ENCODE peak calls at places on chromosomes 4 and X, in four cellular contexts. Z, Q, I and Y are unnamed samples.

GRCh38 chr4:133152330-133152791 is 3.3 kb downstream of the PCDH10 start:
- DNase-seq in Z (no peak), Q (no peak), I (no peak), Y (no peak)

GRCh38 chr4:1369484-1370079 is 22.6 kb downstream of the UVSSA start:
- DNase-seq in Z (no peak), Q (no peak), I (no peak), Y (no peak)

GRCh38 chr4:67106846-67107467 is 438.3 kb downstream of the CENPC start:
- DNase-seq in Z (no peak), Q (no peak), I (no peak), Y (no peak)

GRCh38 chrX:113075521-113075920 is 234.9 kb upstream of the AMOT start:
- DNase-seq in Z (no peak), Q (no peak), I (no peak), Y (no peak)

GRCh38 chr4:87823741-87824140 is 9.0 kb upstream of the MEPE start:
- DNase-seq in Z (no peak), Q (no peak), I (no peak), Y (no peak)

GRCh38 chr4:107951551-107951950 is 20.2 kb downstream of the CYP2U1 start:
- DNase-seq in Z (no peak), Q (no peak), I (no peak), Y (no peak)

GRCh38 chr4:26344901-26345300 is 24.1 kb downstream of the RBPJ start:
- DNase-seq in Z (no peak), Q (no peak), I (no peak), Y (no peak)

GRCh38 chr4:158775091-158775651 is 6.3 kb downstream of the FNIP2 start:
- DNase-seq in Z (no peak), Q (no peak), I (no peak), Y (no peak)

GRCh38 chr4:7137346-7138200 is 54.8 kb upstream of the SORCS2 start:
- DNase-seq in Z (no peak), Q (no peak), I (no peak), Y (no peak)

GRCh38 chr4:167379433-167379832 is 145.1 kb upstream of the SPOCK3 start:
- DNase-seq in Z (no peak), Q (no peak), I (no peak), Y (no peak)

GRCh38 chr4:177902386-177902785 is 460.1 kb upstream of the AGA start:
- DNase-seq in Z (no peak), Q (no peak), I (no peak), Y (no peak)

GRCh38 chr4:155207534-155208257 is 740 bp upstream of the NPY2R start:
- DNase-seq in Z (no peak), Q (no peak), I (no peak), Y (no peak)

GRCh38 chr4:141957416-141957815 is 321.0 kb downstream of the IL15 start:
- DNase-seq in Z (no peak), Q (no peak), I (no peak), Y (no peak)

GRCh38 chrX:30589146-30589888 is 11.8 kb upstream of the TASL start:
- DNase-seq in Z (no peak), Q (no peak), I (no peak), Y (no peak)

GRCh38 chr4:128191115-128191897 is 96.3 kb downstream of the PGRMC2 start:
- DNase-seq in Z (peak), Q (peak), I (peak), Y (no peak)

GRCh38 chr4:89998350-89999098 is 103.9 kb downstream of the MMRN1 start:
- DNase-seq in Z (no peak), Q (no peak), I (no peak), Y (no peak)

GRCh38 chr4:142567199-142567598 is 278.9 kb downstream of the INPP4B start:
- DNase-seq in Z (no peak), Q (no peak), I (no peak), Y (no peak)

GRCh38 chrX:16267431-16267830 is 100.2 kb downstream of the MAGEB17 start:
- DNase-seq in Z (no peak), Q (no peak), I (no peak), Y (no peak)

GRCh38 chrX:9416562-9417319 is 48.1 kb upstream of the TBL1X start:
- DNase-seq in Z (no peak), Q (no peak), I (no peak), Y (no peak)

GRCh38 chrX:48966796-48967579 is 4.7 kb downstream of the KCND1 start:
- DNase-seq in Z (no peak), Q (no peak), I (no peak), Y (no peak)

GRCh38 chr4:140764785-140765392 is 8.7 kb upstream of the TBC1D9 start:
- DNase-seq in Z (no peak), Q (no peak), I (no peak), Y (no peak)

GRCh38 chr4:73575667-73576066 is 44.6 kb downstream of the RASSF6 start:
- DNase-seq in Z (no peak), Q (no peak), I (no peak), Y (no peak)

GRCh38 chrX:118228041-118228440 is 111.4 kb upstream of the KLHL13 start:
- DNase-seq in Z (no peak), Q (no peak), I (no peak), Y (no peak)

GRCh38 chr4:184097240-184097619 is 120.4 kb downstream of the ENPP6 start:
- DNase-seq in Z (no peak), Q (peak), I (peak), Y (no peak)

GRCh38 chr4:184097815-184098214 is 119.9 kb downstream of the ENPP6 start:
- DNase-seq in Z (no peak), Q (no peak), I (no peak), Y (no peak)

GRCh38 chr4:184100297-184100885 is 117.3 kb downstream of the ENPP6 start:
- DNase-seq in Z (no peak), Q (no peak), I (peak), Y (no peak)

GRCh38 chr4:184099541-184099966 is 118.1 kb downstream of the ENPP6 start:
- DNase-seq in Z (no peak), Q (no peak), I (no peak), Y (no peak)

GRCh38 chr4:184099033-184099432 is 118.6 kb downstream of the ENPP6 start:
- DNase-seq in Z (no peak), Q (no peak), I (no peak), Y (no peak)
- TF ChIP-seq CTCF in Z (no peak), Q (no peak), I (no peak), Y (no peak)

DNA sequence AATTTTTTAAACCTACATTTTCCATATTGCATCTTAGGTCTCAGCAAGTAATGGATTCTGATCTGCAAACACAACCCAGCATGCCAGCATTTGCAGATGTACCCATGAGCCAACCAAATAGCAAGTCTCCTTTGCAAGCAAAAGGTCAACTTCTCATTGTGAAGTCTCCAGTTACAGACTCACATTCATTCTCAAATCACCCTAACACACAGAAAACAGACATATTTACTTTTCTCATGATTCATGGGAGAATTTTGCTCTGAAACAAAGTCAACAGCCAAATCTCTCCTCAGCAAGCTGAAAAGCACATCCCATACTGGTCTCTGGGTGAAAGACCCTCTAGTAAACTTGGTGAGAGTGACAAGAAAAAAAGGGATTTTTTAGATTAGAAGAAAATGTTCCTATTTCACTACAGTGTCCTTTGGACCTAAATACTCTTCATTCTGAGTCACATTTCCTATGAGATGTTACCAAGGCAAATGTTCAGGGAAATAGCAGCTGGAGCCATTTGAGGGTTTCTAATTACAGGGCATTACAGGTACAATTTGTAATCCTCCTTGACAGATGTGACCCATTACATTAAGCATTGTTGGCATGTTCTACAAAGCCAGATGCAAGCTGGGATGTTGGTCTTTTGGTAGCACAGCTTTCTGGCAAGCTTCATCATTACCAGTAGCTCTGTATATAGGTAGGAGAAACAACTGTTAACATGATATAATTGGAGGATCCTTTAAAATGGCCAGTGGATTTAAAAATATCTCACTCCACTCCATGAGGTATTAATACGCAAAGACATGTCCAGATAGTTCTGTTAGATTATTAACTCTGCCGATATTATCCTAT is 383.2 kb downstream of the SMARCA1 start:
- DNase-seq in Z (no peak), Q (no peak), I (no peak), Y (no peak)
- H3K27ac ChIP-seq in Z (no peak), Q (no peak), I (no peak), Y (no peak)

GRCh38 chr4:83889802-83890201 is 353.9 kb downstream of the GPAT3 start:
- DNase-seq in Z (no peak), Q (no peak), I (no peak), Y (no peak)

GRCh38 chr4:83894831-83895230 is 358.9 kb downstream of the GPAT3 start:
- DNase-seq in Z (no peak), Q (no peak), I (no peak), Y (no peak)

GRCh38 chr4:83890816-83891215 is 354.9 kb downstream of the GPAT3 start:
- DNase-seq in Z (no peak), Q (no peak), I (no peak), Y (no peak)

DNA sequence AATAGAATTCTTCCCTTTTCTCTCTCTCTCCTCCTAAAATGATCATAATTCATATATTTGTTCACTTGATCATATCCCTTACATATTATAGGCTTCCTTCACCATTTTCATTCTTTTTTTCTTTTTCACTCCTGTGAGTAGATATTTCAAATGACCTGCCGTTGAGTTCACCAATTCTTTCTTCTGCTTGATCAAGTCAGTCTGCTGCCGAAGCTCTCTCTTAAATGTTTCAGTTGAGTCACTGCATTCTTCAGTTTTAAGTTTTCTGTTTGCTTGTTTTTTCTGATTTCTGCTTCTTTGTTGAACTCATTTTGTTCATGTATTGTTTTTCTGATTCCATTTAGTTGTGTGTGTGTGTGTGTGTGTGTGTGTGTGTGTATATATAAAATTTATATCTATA is 354.3 kb downstream of the GPAT3 start:
- DNase-seq in Z (no peak), Q (no peak), I (no peak), Y (no peak)
- H3K4me3 ChIP-seq in Z (no peak), Q (no peak), I (no peak), Y (no peak)

DNA sequence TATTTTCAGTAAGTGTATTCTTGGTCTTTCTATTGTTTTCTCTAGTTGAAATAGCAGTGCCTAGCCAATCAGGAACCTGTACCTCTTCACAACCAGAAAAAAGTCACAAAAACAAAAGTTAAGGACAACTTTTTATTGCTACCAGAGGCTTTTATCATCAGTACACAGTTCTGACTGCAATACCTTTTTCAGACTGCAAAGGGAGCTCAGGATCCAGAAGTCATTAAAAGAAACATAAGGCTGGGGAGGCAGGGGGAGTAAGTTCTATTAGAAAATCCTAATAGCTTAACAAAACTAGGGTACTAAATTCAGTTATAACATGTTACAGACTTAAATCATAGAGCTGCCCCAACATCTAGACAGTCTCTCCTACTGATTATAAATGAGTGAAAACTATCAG is 28.8 kb downstream of the CCNI start:
- DNase-seq in Z (no peak), Q (no peak), I (no peak), Y (no peak)
- TF ChIP-seq CTCF in Z (no peak), Q (peak), I (peak), Y (no peak)

GRCh38 chr4:169272265-169272886 is 1.6 kb upstream of the SH3RF1 start:
- DNase-seq in Z (no peak), Q (no peak), I (no peak), Y (no peak)
- H3K27ac ChIP-seq in Z (peak), Q (no peak), I (no peak), Y (peak)

GRCh38 chr4:84481879-84482245 is 17.2 kb downstream of the NKX6-1 start:
- DNase-seq in Z (no peak), Q (no peak), I (no peak), Y (no peak)

GRCh38 chr4:84482564-84483563 is 16.2 kb downstream of the NKX6-1 start:
- DNase-seq in Z (no peak), Q (no peak), I (peak), Y (no peak)

GRCh38 chr4:84481077-84481878 is 17.8 kb downstream of the NKX6-1 start:
- DNase-seq in Z (no peak), Q (no peak), I (no peak), Y (no peak)

GRCh38 chr4:84484274-84484673 is 14.8 kb downstream of the NKX6-1 start:
- DNase-seq in Z (no peak), Q (no peak), I (no peak), Y (no peak)

GRCh38 chr4:84483738-84484137 is 15.4 kb downstream of the NKX6-1 start:
- DNase-seq in Z (no peak), Q (no peak), I (no peak), Y (no peak)
- H3K4me3 ChIP-seq in Z (no peak), Q (no peak), I (peak), Y (no peak)

DNA sequence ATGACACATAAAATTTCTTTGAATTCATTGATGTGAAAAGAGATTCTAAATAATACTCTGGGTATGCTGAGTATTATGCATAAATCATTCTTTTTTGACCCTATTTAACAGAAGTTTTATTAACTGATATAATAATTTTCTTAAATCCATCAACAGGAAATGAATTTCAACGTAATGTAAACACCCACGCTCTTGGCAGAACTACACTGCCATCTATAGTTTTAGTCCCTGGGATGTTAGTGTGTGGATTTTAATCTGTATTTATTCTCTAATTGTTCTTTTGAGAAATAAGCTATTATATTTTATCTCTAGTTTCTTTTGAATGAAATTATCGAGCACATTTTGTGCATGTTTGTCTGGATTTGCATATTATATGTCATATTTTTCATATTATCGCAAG is 666.8 kb upstream of the NDST4 start:
- DNase-seq in Z (no peak), Q (no peak), I (no peak), Y (no peak)
- TF ChIP-seq CTCF in Z (no peak), Q (no peak), I (no peak), Y (no peak)

GRCh38 chrX:103153661-103154060 is 60.7 kb upstream of the NXF3 start:
- DNase-seq in Z (no peak), Q (no peak), I (no peak), Y (no peak)

GRCh38 chrX:103149652-103150051 is 56.7 kb upstream of the NXF3 start:
- DNase-seq in Z (no peak), Q (no peak), I (no peak), Y (no peak)

GRCh38 chrX:103151799-103152198 is 58.9 kb upstream of the NXF3 start:
- DNase-seq in Z (no peak), Q (no peak), I (no peak), Y (no peak)

DNA sequence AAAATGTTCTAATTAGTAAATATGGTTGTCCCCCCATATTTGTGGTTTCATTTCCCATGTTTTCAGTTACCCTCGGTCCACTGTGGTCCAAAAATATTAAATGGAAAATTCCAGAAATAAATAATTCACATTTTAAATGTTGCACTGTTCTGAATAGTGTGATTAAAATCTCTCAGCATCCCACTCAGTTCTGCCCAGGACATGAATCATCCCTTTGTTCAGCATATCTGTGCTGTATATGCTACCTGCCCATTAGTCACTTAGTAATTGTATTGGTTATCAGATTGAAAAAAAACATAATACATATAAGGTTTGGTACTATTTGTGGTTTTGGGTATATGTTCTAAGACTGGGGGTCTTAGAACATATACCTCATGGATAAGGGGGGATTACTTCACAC is 55.1 kb upstream of the NXF3 start:
- DNase-seq in Z (no peak), Q (no peak), I (no peak), Y (no peak)
- H3K27ac ChIP-seq in Z (no peak), Q (no peak), I (no peak), Y (no peak)